ENCODE peak calls at places on chromosomes 1 and 21, in six cellular contexts. P is EL; T is amygdala; O is activated T-helper 1 cell treated with anti-CD3 and anti-CD28 coated beads, Interleukin-12 subunit alpha, Interleukin-12 subunit beta, Interleukin-2, Interleukin-4 antibody, amounts not matched to agents 30 ng/mL and 10 ng/mL and 1 ng/mL, durations not matched to agents 14 hours and 24 hours and 36 hours; J is Caki2; I is DMS153. A is an unnamed sample.

GRCh38 chr1:214013614-214014377 is 26.0 kb downstream of the PROX1 start:
- DNase-seq in P (no peak), T (no peak), O (no peak), J (no peak), I (no peak), A (no peak)

GRCh38 chr1:212640223-212640885 is 31.8 kb downstream of the ATF3 start:
- DNase-seq in P (no peak), T (no peak), O (no peak), J (no peak), I (no peak), A (no peak)

GRCh38 chr21:20802631-20803260 is 195.5 kb upstream of the NCAM2 start:
- DNase-seq in P (no peak), T (no peak), O (no peak), J (no peak), I (no peak), A (no peak)

GRCh38 chr21:42063206-42063577 is 7.9 kb upstream of the UMODL1 start:
- DNase-seq in P (no peak), T (no peak), O (no peak), J (no peak), I (peak), A (no peak)

GRCh38 chr21:37483776-37484175 is 117.2 kb downstream of the DYRK1A start:
- DNase-seq in P (no peak), T (no peak), O (no peak), J (no peak), I (no peak), A (no peak)

GRCh38 chr1:245240648-245241165 is 85.9 kb downstream of the KIF26B start:
- DNase-seq in P (no peak), T (no peak), O (no peak), J (no peak), I (no peak), A (no peak)

GRCh38 chr1:20445956-20446355 is 40.1 kb downstream of the CAMK2N1 start:
- DNase-seq in P (no peak), T (no peak), O (no peak), J (no peak), I (no peak), A (no peak)

GRCh38 chr1:91809267-91809666 is 76.7 kb downstream of the TGFBR3 start:
- DNase-seq in P (peak), T (no peak), O (no peak), J (no peak), I (no peak), A (no peak)

GRCh38 chr1:16720403-16721223 is 19.7 kb upstream of the RNU1-4 start:
- DNase-seq in P (peak), T (no peak), O (no peak), J (no peak), I (no peak), A (no peak)

GRCh38 chr1:87392241-87393192 is 63.8 kb downstream of the LMO4 start:
- DNase-seq in P (peak), T (no peak), O (no peak), J (peak), I (no peak), A (no peak)

GRCh38 chr1:1308756-1309524 is 543 bp downstream of the PUSL1 start:
- DNase-seq in P (peak), T (no peak), O (no peak), J (no peak), I (peak), A (no peak)

GRCh38 chr1:43934279-43934985 is 831 bp downstream of the ARTN start:
- DNase-seq in P (peak), T (no peak), O (peak), J (peak), I (peak), A (peak)

GRCh38 chr1:54260810-54261209 is 60.8 kb downstream of the MRPL37 start:
- DNase-seq in P (no peak), T (no peak), O (no peak), J (no peak), I (no peak), A (no peak)

GRCh38 chr1:46134660-46135331 is 2.4 kb upstream of the PIK3R3 start:
- DNase-seq in P (peak), T (no peak), O (no peak), J (peak), I (peak), A (no peak)

GRCh38 chr1:219629481-219629880 is 16.6 kb upstream of the ZC3H11B start:
- DNase-seq in P (peak), T (no peak), O (no peak), J (no peak), I (no peak), A (no peak)

GRCh38 chr1:50348449-50349241 is 74.6 kb downstream of the DMRTA2 start:
- DNase-seq in P (peak), T (no peak), O (peak), J (peak), I (peak), A (no peak)

GRCh38 chr1:157968503-157968902 is 24.9 kb upstream of the KIRREL1 start:
- DNase-seq in P (peak), T (no peak), O (no peak), J (peak), I (no peak), A (no peak)

GRCh38 chr1:25485536-25486235 is 55.0 kb downstream of the MACO1 start:
- DNase-seq in P (no peak), T (no peak), O (no peak), J (no peak), I (no peak), A (no peak)

GRCh38 chr1:200022239-200022804 is 5.2 kb upstream of the NR5A2 start:
- DNase-seq in P (no peak), T (no peak), O (no peak), J (peak), I (no peak), A (no peak)

GRCh38 chr1:200767326-200767725 is 28.6 kb downstream of the CAMSAP2 start:
- DNase-seq in P (no peak), T (no peak), O (no peak), J (no peak), I (no peak), A (no peak)

GRCh38 chr1:15184445-15185103 is 31.0 kb downstream of the TMEM51 start:
- DNase-seq in P (no peak), T (no peak), O (no peak), J (no peak), I (peak), A (no peak)

GRCh38 chr1:230639714-230640209 is 2.5 kb upstream of the COG2 start:
- DNase-seq in P (no peak), T (no peak), O (no peak), J (no peak), I (no peak), A (no peak)

GRCh38 chr1:111801071-111801850 is 45.6 kb downstream of the DDX20 start:
- DNase-seq in P (no peak), T (no peak), O (no peak), J (no peak), I (no peak), A (no peak)

GRCh38 chr21:41964171-41964570 is 10.4 kb upstream of the C2CD2 start:
- DNase-seq in P (no peak), T (no peak), O (no peak), J (no peak), I (no peak), A (no peak)

GRCh38 chr1:24872446-24872845 is 57.6 kb downstream of the RUNX3 start:
- DNase-seq in P (no peak), T (no peak), O (no peak), J (no peak), I (no peak), A (no peak)

GRCh38 chr1:192512426-192513125 is 63.0 kb upstream of the RGS1 start:
- DNase-seq in P (no peak), T (no peak), O (no peak), J (peak), I (peak), A (no peak)

GRCh38 chr21:38908537-38908936 is 102.8 kb downstream of the ETS2 start:
- DNase-seq in P (no peak), T (no peak), O (no peak), J (no peak), I (no peak), A (no peak)

A was measured in nucleus accumbens.